ENCODE peak calls at places on chromosomes 4 and X, in ten cellular contexts. One of them, this sample, is unnamed.

GRCh38 chr4:83342476-83342875 is 7.8 kb upstream of the HPSE start:
- DNase-seq in heart right ventricle: no peak
- DNase-seq in mucosa of descending colon: no peak
- DNase-seq in lower lobe of right lung: no peak
- DNase-seq in gastrocnemius medialis: no peak
- DNase-seq in left ventricle myocardium inferior: no peak
- DNase-seq in endothelial cell of umbilical vein: no peak
- DNase-seq in heart left ventricle: no peak
- DNase-seq in Peyer's patch: no peak
- DNase-seq in effector memory CD4-positive, alpha-beta T cell: no peak
- DNase-seq in this sample: no peak

GRCh38 chr4:38310446-38311043 is 350.3 kb downstream of the PTTG2 start:
- DNase-seq in gastrocnemius medialis: no peak
- DNase-seq in left ventricle myocardium inferior: no peak
- DNase-seq in endothelial cell of umbilical vein: no peak
- DNase-seq in heart left ventricle: no peak
- DNase-seq in mucosa of descending colon: no peak
- DNase-seq in lower lobe of right lung: no peak
- DNase-seq in effector memory CD4-positive, alpha-beta T cell: peak; percentile 64
- DNase-seq in Peyer's patch: peak; percentile 63
- DNase-seq in heart right ventricle: no peak
- DNase-seq in this sample: no peak

GRCh38 chr4:78703079-78703478 is 73.1 kb upstream of the BMP2K start:
- DNase-seq in effector memory CD4-positive, alpha-beta T cell: no peak
- DNase-seq in endothelial cell of umbilical vein: no peak
- DNase-seq in mucosa of descending colon: no peak
- DNase-seq in heart left ventricle: no peak
- DNase-seq in left ventricle myocardium inferior: no peak
- DNase-seq in Peyer's patch: no peak
- DNase-seq in lower lobe of right lung: no peak
- DNase-seq in heart right ventricle: no peak
- DNase-seq in gastrocnemius medialis: no peak
- DNase-seq in this sample: no peak

GRCh38 chr4:94507708-94508107 is 56.0 kb downstream of the PDLIM5 start:
- DNase-seq in mucosa of descending colon: peak; percentile 20
- DNase-seq in endothelial cell of umbilical vein: peak; percentile 60
- DNase-seq in heart left ventricle: no peak
- DNase-seq in heart right ventricle: no peak
- DNase-seq in left ventricle myocardium inferior: peak; percentile 37
- DNase-seq in effector memory CD4-positive, alpha-beta T cell: no peak
- DNase-seq in Peyer's patch: no peak
- DNase-seq in lower lobe of right lung: no peak
- DNase-seq in gastrocnemius medialis: peak; percentile 80
- DNase-seq in this sample: no peak

GRCh38 chr4:181822005-181822375 is 421.2 kb upstream of the TENM3 start:
- DNase-seq in lower lobe of right lung: no peak
- DNase-seq in heart left ventricle: no peak
- DNase-seq in Peyer's patch: no peak
- DNase-seq in heart right ventricle: no peak
- DNase-seq in endothelial cell of umbilical vein: no peak
- DNase-seq in left ventricle myocardium inferior: no peak
- DNase-seq in mucosa of descending colon: no peak
- DNase-seq in gastrocnemius medialis: no peak
- DNase-seq in effector memory CD4-positive, alpha-beta T cell: no peak
- DNase-seq in this sample: no peak

GRCh38 chrX:23945206-23945605 is 37.4 kb downstream of the CXorf58 start:
- DNase-seq in gastrocnemius medialis: no peak
- DNase-seq in left ventricle myocardium inferior: no peak
- DNase-seq in heart right ventricle: no peak
- DNase-seq in effector memory CD4-positive, alpha-beta T cell: no peak
- DNase-seq in Peyer's patch: no peak
- DNase-seq in endothelial cell of umbilical vein: no peak
- DNase-seq in lower lobe of right lung: no peak
- DNase-seq in heart left ventricle: no peak
- DNase-seq in mucosa of descending colon: no peak
- DNase-seq in this sample: no peak

GRCh38 chr4:183182873-183183725 is 84.0 kb downstream of the WWC2 start:
- DNase-seq in left ventricle myocardium inferior: no peak
- DNase-seq in Peyer's patch: no peak
- DNase-seq in heart right ventricle: peak; percentile 20
- DNase-seq in lower lobe of right lung: peak; percentile 51
- DNase-seq in gastrocnemius medialis: no peak
- DNase-seq in endothelial cell of umbilical vein: peak; percentile 93
- DNase-seq in mucosa of descending colon: no peak
- DNase-seq in heart left ventricle: peak; percentile 16
- DNase-seq in effector memory CD4-positive, alpha-beta T cell: no peak
- DNase-seq in this sample: no peak

GRCh38 chrX:68490644-68491043 is 8.2 kb upstream of the YIPF6 start:
- DNase-seq in heart left ventricle: no peak
- DNase-seq in endothelial cell of umbilical vein: peak; percentile 43
- DNase-seq in heart right ventricle: no peak
- DNase-seq in Peyer's patch: no peak
- DNase-seq in lower lobe of right lung: no peak
- DNase-seq in mucosa of descending colon: peak; percentile 26
- DNase-seq in left ventricle myocardium inferior: no peak
- DNase-seq in gastrocnemius medialis: no peak
- DNase-seq in effector memory CD4-positive, alpha-beta T cell: no peak
- DNase-seq in this sample: no peak

GRCh38 chrX:74535633-74536141 is 78.7 kb downstream of the RLIM start:
- DNase-seq in gastrocnemius medialis: peak; percentile 86
- DNase-seq in lower lobe of right lung: peak; percentile 61
- DNase-seq in Peyer's patch: peak; percentile 50
- DNase-seq in endothelial cell of umbilical vein: peak; percentile 50
- DNase-seq in effector memory CD4-positive, alpha-beta T cell: no peak
- DNase-seq in left ventricle myocardium inferior: peak; percentile 76
- DNase-seq in heart left ventricle: peak; percentile 79
- DNase-seq in mucosa of descending colon: peak; percentile 76
- DNase-seq in heart right ventricle: peak; percentile 74
- DNase-seq in this sample: peak; percentile 89

GRCh38 chr4:70940134-70940533 is 38.0 kb downstream of the MOB1B start:
- DNase-seq in Peyer's patch: no peak
- DNase-seq in mucosa of descending colon: no peak
- DNase-seq in left ventricle myocardium inferior: no peak
- DNase-seq in lower lobe of right lung: no peak
- DNase-seq in endothelial cell of umbilical vein: no peak
- DNase-seq in heart right ventricle: no peak
- DNase-seq in effector memory CD4-positive, alpha-beta T cell: no peak
- DNase-seq in gastrocnemius medialis: no peak
- DNase-seq in heart left ventricle: no peak
- DNase-seq in this sample: no peak

GRCh38 chr4:99783940-99784339 is 32.7 kb upstream of the DAPP1 start:
- DNase-seq in heart right ventricle: no peak
- DNase-seq in Peyer's patch: no peak
- DNase-seq in gastrocnemius medialis: no peak
- DNase-seq in left ventricle myocardium inferior: no peak
- DNase-seq in effector memory CD4-positive, alpha-beta T cell: no peak
- DNase-seq in heart left ventricle: no peak
- DNase-seq in lower lobe of right lung: no peak
- DNase-seq in endothelial cell of umbilical vein: no peak
- DNase-seq in mucosa of descending colon: no peak
- DNase-seq in this sample: no peak

GRCh38 chr4:1608821-1609500 is 75.2 kb downstream of the FAM53A start:
- DNase-seq in mucosa of descending colon: no peak
- DNase-seq in left ventricle myocardium inferior: no peak
- DNase-seq in heart right ventricle: no peak
- DNase-seq in Peyer's patch: no peak
- DNase-seq in effector memory CD4-positive, alpha-beta T cell: no peak
- DNase-seq in gastrocnemius medialis: no peak
- DNase-seq in endothelial cell of umbilical vein: no peak
- DNase-seq in lower lobe of right lung: peak; percentile 38
- DNase-seq in heart left ventricle: no peak
- DNase-seq in this sample: peak; percentile 69

GRCh38 chr4:2823301-2823670 is 20.4 kb upstream of the ADD1 start:
- DNase-seq in heart right ventricle: no peak
- DNase-seq in left ventricle myocardium inferior: peak; percentile 16
- DNase-seq in effector memory CD4-positive, alpha-beta T cell: no peak
- DNase-seq in lower lobe of right lung: peak; percentile 45
- DNase-seq in mucosa of descending colon: no peak
- DNase-seq in gastrocnemius medialis: no peak
- DNase-seq in endothelial cell of umbilical vein: no peak
- DNase-seq in Peyer's patch: no peak
- DNase-seq in heart left ventricle: no peak
- DNase-seq in this sample: peak; percentile 48

GRCh38 chr4:57442834-57443291 is 332.7 kb upstream of the IGFBP7 start:
- DNase-seq in left ventricle myocardium inferior: peak; percentile 38
- DNase-seq in effector memory CD4-positive, alpha-beta T cell: no peak
- DNase-seq in gastrocnemius medialis: no peak
- DNase-seq in lower lobe of right lung: no peak
- DNase-seq in endothelial cell of umbilical vein: peak; percentile 43
- DNase-seq in Peyer's patch: no peak
- DNase-seq in heart left ventricle: peak; percentile 22
- DNase-seq in heart right ventricle: peak; percentile 44
- DNase-seq in mucosa of descending colon: peak; percentile 72
- DNase-seq in this sample: no peak

GRCh38 chrX:150854856-150855255 is 43.6 kb downstream of the CD99L2 start:
- DNase-seq in mucosa of descending colon: no peak
- DNase-seq in gastrocnemius medialis: no peak
- DNase-seq in effector memory CD4-positive, alpha-beta T cell: no peak
- DNase-seq in endothelial cell of umbilical vein: no peak
- DNase-seq in heart right ventricle: no peak
- DNase-seq in left ventricle myocardium inferior: no peak
- DNase-seq in lower lobe of right lung: no peak
- DNase-seq in Peyer's patch: no peak
- DNase-seq in heart left ventricle: no peak
- DNase-seq in this sample: no peak

GRCh38 chr4:20299515-20299914 is 47.8 kb downstream of the SLIT2 start:
- DNase-seq in gastrocnemius medialis: no peak
- DNase-seq in heart right ventricle: no peak
- DNase-seq in left ventricle myocardium inferior: no peak
- DNase-seq in endothelial cell of umbilical vein: peak; percentile 58
- DNase-seq in lower lobe of right lung: no peak
- DNase-seq in mucosa of descending colon: no peak
- DNase-seq in Peyer's patch: no peak
- DNase-seq in heart left ventricle: no peak
- DNase-seq in effector memory CD4-positive, alpha-beta T cell: no peak
- DNase-seq in this sample: no peak

DNA sequence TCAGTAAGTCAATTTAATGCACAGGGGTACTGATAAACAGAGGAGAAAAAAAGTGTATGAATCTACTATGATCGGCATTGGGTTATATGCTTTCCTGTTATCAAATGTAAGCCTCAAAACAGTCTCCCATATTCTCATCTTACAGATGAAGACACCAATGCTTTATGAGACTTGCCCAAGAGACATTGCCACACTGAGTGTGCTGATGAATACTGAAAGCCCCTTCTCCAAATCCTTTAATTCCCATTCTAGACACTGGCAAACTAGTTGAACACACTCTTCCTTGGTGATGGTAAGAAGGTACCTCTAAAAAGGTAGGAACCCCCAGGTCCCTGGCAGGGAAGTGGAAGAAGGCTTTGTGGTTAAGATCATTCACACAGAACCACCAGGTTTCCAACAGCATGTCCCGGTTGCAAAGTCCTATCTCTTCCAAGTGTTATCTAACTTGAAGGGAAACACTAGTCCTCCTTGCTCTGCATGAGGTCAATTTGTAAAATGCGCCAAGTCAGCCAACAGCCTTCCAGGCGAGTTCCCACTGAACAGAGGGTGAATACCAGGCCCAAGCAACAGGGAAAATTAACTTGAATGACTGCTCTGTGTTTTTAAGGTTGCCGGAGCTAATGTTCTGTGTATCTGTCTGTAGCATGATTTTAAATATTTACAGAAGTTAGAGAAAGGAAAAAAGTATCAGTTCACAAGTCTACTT is 5.1 kb downstream of the SETD7 start:
- DNase-seq in heart left ventricle: peak; percentile 37
- DNase-seq in gastrocnemius medialis: peak; percentile 45
- DNase-seq in mucosa of descending colon: no peak
- DNase-seq in Peyer's patch: no peak
- DNase-seq in lower lobe of right lung: no peak
- DNase-seq in effector memory CD4-positive, alpha-beta T cell: no peak
- DNase-seq in endothelial cell of umbilical vein: peak; percentile 26
- DNase-seq in left ventricle myocardium inferior: peak; percentile 27
- DNase-seq in heart right ventricle: peak; percentile 55
- DNase-seq in this sample: no peak
- H3K4me1 ChIP-seq in heart left ventricle: peaks cover 40% of the 10 kb centered on the region
- H3K4me1 ChIP-seq in gastrocnemius medialis: peaks cover 74% of the 10 kb centered on the region
- H3K4me1 ChIP-seq in mucosa of descending colon: peaks cover 15% of the 10 kb centered on the region
- H3K4me1 ChIP-seq in Peyer's patch: no peaks in the 10 kb centered on the region
- H3K4me1 ChIP-seq in lower lobe of right lung: peaks cover 44% of the 10 kb centered on the region
- H3K4me1 ChIP-seq in effector memory CD4-positive, alpha-beta T cell: no peaks in the 10 kb centered on the region
- H3K4me1 ChIP-seq in endothelial cell of umbilical vein: peaks cover 15% of the 10 kb centered on the region
- H3K4me1 ChIP-seq in left ventricle myocardium inferior: peaks cover 86% of the 10 kb centered on the region
- H3K4me1 ChIP-seq in heart right ventricle: peaks cover 73% of the 10 kb centered on the region
- H3K4me1 ChIP-seq in this sample: no peaks in the 10 kb centered on the region

DNA sequence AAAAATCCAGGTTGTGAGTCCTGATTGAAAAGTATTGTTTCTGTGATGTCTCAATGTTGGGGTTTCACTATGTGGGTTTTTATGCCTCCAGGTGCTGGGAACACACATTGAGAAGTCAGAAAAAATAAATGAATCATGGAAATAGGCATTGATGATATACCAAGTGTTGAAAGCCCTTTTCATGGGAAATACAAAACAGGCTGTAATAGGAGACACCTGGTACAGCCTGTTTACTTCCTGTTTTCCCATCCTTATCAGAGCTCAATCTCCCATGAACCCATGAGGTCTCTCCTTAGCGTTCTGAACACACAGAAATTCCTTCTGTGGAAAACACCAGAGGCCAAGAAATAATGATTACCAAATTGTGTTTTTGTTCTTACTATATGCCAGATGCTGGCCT is 106.3 kb upstream of the BOD1L1 start:
- DNase-seq in left ventricle myocardium inferior: no peak
- DNase-seq in heart left ventricle: no peak
- DNase-seq in mucosa of descending colon: no peak
- DNase-seq in heart right ventricle: no peak
- DNase-seq in effector memory CD4-positive, alpha-beta T cell: no peak
- DNase-seq in Peyer's patch: no peak
- DNase-seq in lower lobe of right lung: no peak
- DNase-seq in gastrocnemius medialis: no peak
- DNase-seq in endothelial cell of umbilical vein: no peak
- DNase-seq in this sample: no peak
- H3K4me3 ChIP-seq in left ventricle myocardium inferior: no peak overlapping the region
- H3K4me3 ChIP-seq in heart left ventricle: no peak overlapping the region
- H3K4me3 ChIP-seq in mucosa of descending colon: no peak overlapping the region
- H3K4me3 ChIP-seq in heart right ventricle: no peak overlapping the region
- H3K4me3 ChIP-seq in effector memory CD4-positive, alpha-beta T cell: no peak overlapping the region
- H3K4me3 ChIP-seq in Peyer's patch: no peak overlapping the region
- H3K4me3 ChIP-seq in lower lobe of right lung: no peak overlapping the region
- H3K4me3 ChIP-seq in gastrocnemius medialis: no peak overlapping the region
- H3K4me3 ChIP-seq in endothelial cell of umbilical vein: no peak overlapping the region
- H3K4me3 ChIP-seq in this sample: no peak overlapping the region

GRCh38 chr4:139453371-139454110 is 380 bp upstream of the RAB33B start:
- DNase-seq in heart left ventricle: peak; percentile 98
- DNase-seq in endothelial cell of umbilical vein: peak; percentile 98
- DNase-seq in left ventricle myocardium inferior: peak; percentile 98
- DNase-seq in lower lobe of right lung: peak; percentile 99
- DNase-seq in Peyer's patch: peak; percentile 98
- DNase-seq in effector memory CD4-positive, alpha-beta T cell: peak; percentile 90
- DNase-seq in mucosa of descending colon: peak; percentile 98
- DNase-seq in gastrocnemius medialis: peak; percentile 96
- DNase-seq in heart right ventricle: peak; percentile 98
- DNase-seq in this sample: peak; percentile 99
- H3K4me1 ChIP-seq in heart left ventricle: peaks cover 9% of the 10 kb centered on the region
- H3K4me1 ChIP-seq in endothelial cell of umbilical vein: peaks cover 45% of the 10 kb centered on the region
- H3K4me1 ChIP-seq in left ventricle myocardium inferior: peaks cover 65% of the 10 kb centered on the region
- H3K4me1 ChIP-seq in lower lobe of right lung: peaks cover 55% of the 10 kb centered on the region
- H3K4me1 ChIP-seq in Peyer's patch: no peaks in the 10 kb centered on the region
- H3K4me1 ChIP-seq in effector memory CD4-positive, alpha-beta T cell: peaks cover 13% of the 10 kb centered on the region
- H3K4me1 ChIP-seq in mucosa of descending colon: peaks cover 21% of the 10 kb centered on the region
- H3K4me1 ChIP-seq in gastrocnemius medialis: peaks cover 38% of the 10 kb centered on the region
- H3K4me1 ChIP-seq in heart right ventricle: peaks cover 52% of the 10 kb centered on the region
- H3K4me1 ChIP-seq in this sample: no peaks in the 10 kb centered on the region

GRCh38 chrX:57379296-57379695 is 92.8 kb downstream of the FAAH2 start:
- DNase-seq in Peyer's patch: no peak
- DNase-seq in heart left ventricle: no peak
- DNase-seq in gastrocnemius medialis: no peak
- DNase-seq in left ventricle myocardium inferior: no peak
- DNase-seq in mucosa of descending colon: no peak
- DNase-seq in lower lobe of right lung: no peak
- DNase-seq in heart right ventricle: no peak
- DNase-seq in endothelial cell of umbilical vein: no peak
- DNase-seq in effector memory CD4-positive, alpha-beta T cell: no peak
- DNase-seq in this sample: no peak

GRCh38 chrX:57380026-57380796 is 93.7 kb downstream of the FAAH2 start:
- DNase-seq in lower lobe of right lung: no peak
- DNase-seq in endothelial cell of umbilical vein: no peak
- DNase-seq in gastrocnemius medialis: no peak
- DNase-seq in heart right ventricle: no peak
- DNase-seq in effector memory CD4-positive, alpha-beta T cell: no peak
- DNase-seq in left ventricle myocardium inferior: no peak
- DNase-seq in heart left ventricle: no peak
- DNase-seq in Peyer's patch: no peak
- DNase-seq in mucosa of descending colon: no peak
- DNase-seq in this sample: no peak
- H3K4me3 ChIP-seq in lower lobe of right lung: no peak overlapping the region
- H3K4me3 ChIP-seq in endothelial cell of umbilical vein: no peak overlapping the region
- H3K4me3 ChIP-seq in gastrocnemius medialis: no peak overlapping the region
- H3K4me3 ChIP-seq in heart right ventricle: no peak overlapping the region
- H3K4me3 ChIP-seq in effector memory CD4-positive, alpha-beta T cell: no peak overlapping the region
- H3K4me3 ChIP-seq in left ventricle myocardium inferior: no peak overlapping the region
- H3K4me3 ChIP-seq in heart left ventricle: no peak overlapping the region
- H3K4me3 ChIP-seq in Peyer's patch: no peak overlapping the region
- H3K4me3 ChIP-seq in mucosa of descending colon: no peak overlapping the region
- H3K4me3 ChIP-seq in this sample: no peak overlapping the region